ENCODE peak calls at places on chromosomes 13 and 19, in six cellular contexts. R is astrocyte of the spinal cord, F is mammary epithelial cell, I is SK-N-SH, E is GM12865, B is HFF-Myc. Y is an unnamed sample.

GRCh38 chr13:66036024-66036614 is 1194.0 kb downstream of the PCDH9 start:
- DNase-seq in R (no peak), F (no peak), I (no peak), E (no peak), B (no peak), Y (no peak)

GRCh38 chr19:14615628-14616027 is 32.7 kb downstream of the CLEC17A start:
- DNase-seq in R (no peak), F (no peak), I (no peak), E (no peak), B (no peak), Y (no peak)

GRCh38 chr19:14632286-14632685 is 42.4 kb downstream of the ADGRE3 start:
- DNase-seq in R (no peak), F (peak; percentile 31), I (peak; percentile 37), E (peak; percentile 58), B (peak; percentile 9), Y (no peak)

GRCh38 chr13:35764359-35765015 is 288.0 kb upstream of the MAB21L1 start:
- DNase-seq in R (peak; percentile 74), F (peak; percentile 4), I (no peak), E (no peak), B (no peak), Y (no peak)

GRCh38 chr13:81927347-81927746 is 1586.4 kb upstream of the SPRY2 start:
- DNase-seq in R (no peak), F (no peak), I (no peak), E (no peak), B (no peak), Y (no peak)

GRCh38 chr13:98105929-98106336 is 37.0 kb upstream of the FARP1 start:
- DNase-seq in R (peak; percentile 16), F (no peak), I (no peak), E (no peak), B (peak; percentile 27), Y (no peak)

GRCh38 chr19:23415561-23416191 is 20.4 kb upstream of the ZNF91 start:
- DNase-seq in R (no peak), F (peak; percentile 21), I (peak; percentile 86), E (no peak), B (no peak), Y (no peak)

GRCh38 chr19:48994035-48994386 is 324 bp downstream of the RUVBL2 start:
- DNase-seq in R (no peak), F (no peak), I (no peak), E (no peak), B (no peak), Y (no peak)

GRCh38 chr13:39415403-39415802 is 187.6 kb downstream of the LHFPL6 start:
- DNase-seq in R (peak; percentile 51), F (peak; percentile 22), I (peak; percentile 30), E (peak; percentile 44), B (peak; percentile 12), Y (no peak)

GRCh38 chr19:1400281-1401137 is 833 bp downstream of the GAMT start:
- DNase-seq in R (no peak), F (no peak), I (peak; percentile 82), E (no peak), B (no peak), Y (no peak)

GRCh38 chr19:590396-590745 is 690 bp downstream of the HCN2 start:
- DNase-seq in R (peak; percentile 47), F (peak; percentile 25), I (peak; percentile 68), E (no peak), B (no peak), Y (no peak)

GRCh38 chr13:92224052-92224821 is 825.8 kb downstream of the GPC5 start:
- DNase-seq in R (peak; percentile 95), F (peak; percentile 0), I (no peak), E (no peak), B (no peak), Y (peak; percentile 48)

GRCh38 chr19:1387684-1388636 is 4.3 kb downstream of the NDUFS7 start:
- DNase-seq in R (no peak), F (no peak), I (no peak), E (no peak), B (no peak), Y (no peak)

GRCh38 chr19:39502640-39503417 is 4.1 kb downstream of the DLL3 start:
- DNase-seq in R (peak; percentile 55), F (peak; percentile 53), I (peak; percentile 91), E (peak; percentile 85), B (no peak), Y (no peak)

GRCh38 chr19:49920624-49921363 is 8.2 kb upstream of the ATF5 start:
- DNase-seq in R (no peak), F (no peak), I (no peak), E (no peak), B (no peak), Y (no peak)

GRCh38 chr13:50074843-50075242 is 59.6 kb downstream of the KCNRG start:
- DNase-seq in R (peak; percentile 22), F (no peak), I (no peak), E (peak; percentile 67), B (no peak), Y (no peak)
- H3K4me3 ChIP-seq in R (no peak overlapping the region), F (peak overlapping the region; percentile 32), I (peak overlapping the region; percentile 34), E (peak overlapping the region; percentile 15), B (no peak overlapping the region), Y (no peak overlapping the region)

DNA sequence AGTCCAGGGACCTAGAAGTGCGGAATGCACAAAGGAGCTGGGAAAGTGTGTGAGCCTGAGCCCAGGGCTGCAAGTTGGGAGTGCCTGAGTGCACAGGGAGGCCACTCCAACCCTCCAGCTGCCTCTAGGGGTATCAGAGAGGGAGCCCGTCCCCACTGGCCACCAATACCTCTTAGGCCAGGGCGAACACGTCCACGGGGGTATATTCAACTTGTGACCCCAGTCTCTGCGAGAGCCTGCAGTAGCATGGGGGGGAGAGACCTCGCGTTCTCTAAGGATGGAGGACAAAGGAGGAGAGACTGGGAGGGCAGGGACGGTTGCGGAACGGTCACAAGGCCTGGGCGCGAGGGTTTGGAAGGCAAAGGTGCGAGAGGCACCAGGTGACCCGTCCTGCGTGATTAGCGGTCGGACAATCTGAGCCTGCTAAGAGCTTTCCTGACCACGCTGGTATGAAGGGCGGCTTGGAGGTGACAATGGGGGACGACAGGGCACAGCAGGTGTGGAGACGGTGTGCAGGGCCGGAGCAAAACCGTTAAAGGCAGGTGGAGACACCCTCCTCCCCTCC is 676 bp downstream of the CD320 start:
- DNase-seq in R (no peak), F (no peak), I (peak; percentile 67), E (peak; percentile 21), B (no peak), Y (no peak)
- TF ChIP-seq CTCF in R (no peak), F (no peak), I (no peak), E (no peak), B (no peak), Y (no peak)

DNA sequence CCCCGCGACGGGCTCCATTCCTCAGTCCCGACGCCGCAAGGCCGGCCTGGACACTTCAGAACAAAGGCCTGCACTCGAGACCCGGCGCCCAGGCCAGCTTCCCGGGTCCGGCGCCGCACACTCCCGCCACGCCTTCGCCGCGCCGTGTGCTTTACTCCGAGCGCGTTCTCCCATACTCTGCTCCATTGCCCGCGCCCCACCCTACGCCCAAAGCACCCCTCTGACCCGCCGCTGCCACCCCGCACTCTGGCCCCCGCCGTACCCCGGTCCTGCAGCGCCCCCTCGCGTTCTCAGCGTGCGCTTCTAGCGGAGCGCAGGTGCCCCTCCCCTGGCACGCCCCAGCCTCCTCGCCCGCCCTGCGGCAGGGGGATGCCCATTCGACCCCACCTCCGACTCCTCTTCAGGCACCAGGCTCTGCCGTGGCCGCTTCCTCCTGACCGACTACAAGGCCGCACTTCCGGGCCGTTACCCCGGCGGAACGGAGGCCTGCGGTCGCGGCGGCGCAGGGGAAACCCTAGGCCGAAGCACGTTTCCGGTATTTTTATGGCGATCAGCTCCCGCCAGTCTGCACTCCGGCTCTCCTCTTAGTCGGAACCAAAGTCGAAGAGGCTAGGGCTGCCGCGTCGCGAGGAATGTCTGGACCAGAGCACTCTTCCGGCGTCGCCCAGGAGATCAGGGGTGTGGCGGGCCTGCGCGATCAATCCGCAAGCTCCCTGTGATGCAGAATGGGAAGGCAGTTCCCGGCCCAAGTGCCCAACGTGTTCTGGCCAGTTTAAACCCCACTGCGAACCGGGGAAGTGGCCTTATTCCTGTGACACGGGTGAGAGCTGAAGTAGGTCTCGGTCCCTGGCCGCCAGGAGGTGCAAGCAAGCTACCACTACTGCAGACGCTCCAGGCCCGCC is at the start of gene ZBTB45:
- DNase-seq in R (peak; percentile 98), F (peak; percentile 96), I (peak; percentile 93), E (peak; percentile 98), B (peak; percentile 88), Y (peak; percentile 71)
- H3K4me3 ChIP-seq in R (peak within 1 kb of the TSS; percentile 81), F (peak within 1 kb of the TSS; percentile 80), I (peak within 1 kb of the TSS; percentile 83), E (peak within 1 kb of the TSS; percentile 93), B (peak within 1 kb of the TSS; percentile 84), Y (peak within 1 kb of the TSS; percentile 92)

DNA sequence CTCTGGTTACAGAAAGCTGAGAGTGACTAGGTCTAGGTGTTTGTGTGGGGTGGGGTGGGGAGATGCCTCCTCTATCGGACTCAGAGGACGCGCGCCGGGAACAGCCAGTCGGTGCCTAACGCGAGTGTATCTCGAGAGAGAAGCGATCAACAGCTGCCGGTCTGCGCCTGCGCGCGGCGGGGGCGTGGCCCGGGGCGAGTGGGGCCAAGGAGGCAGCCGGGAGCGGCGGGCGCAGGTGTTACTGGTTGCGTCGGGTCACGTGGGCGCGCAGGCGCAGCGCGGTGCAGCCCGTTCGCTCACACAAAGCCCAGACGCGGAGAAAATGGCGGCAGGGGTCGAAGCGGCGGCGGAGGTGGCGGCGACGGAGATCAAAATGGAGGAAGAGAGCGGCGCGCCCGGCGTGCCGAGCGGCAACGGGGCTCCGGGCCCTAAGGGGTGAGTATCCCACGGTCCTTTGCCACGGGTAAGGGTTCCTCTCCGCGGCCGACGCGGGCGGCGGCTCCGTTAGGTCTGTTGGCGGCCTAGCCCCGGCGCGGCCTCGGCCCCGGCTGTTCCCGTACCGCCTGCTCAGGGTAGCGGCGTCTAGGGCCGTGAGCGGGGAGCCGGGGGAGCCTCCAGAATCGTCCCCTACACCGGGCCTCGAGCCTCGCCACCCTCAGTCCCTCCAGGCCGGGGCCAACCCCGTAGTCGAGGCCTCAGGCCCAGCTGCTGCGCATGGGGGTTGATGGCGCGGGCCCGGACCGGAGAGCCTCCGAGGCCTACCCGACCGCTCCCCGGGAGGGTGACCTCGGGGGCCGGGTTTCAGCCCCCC is at the start of gene HNRNPM:
- DNase-seq in R (peak; percentile 98), F (peak; percentile 98), I (peak; percentile 99), E (peak; percentile 99), B (peak; percentile 77), Y (peak; percentile 89)
- TF ChIP-seq CTCF in R (no peak), F (no peak), I (no peak), E (no peak), B (no peak), Y (no peak)

Y was measured in kidney epithelial cell.